ENCODE peak calls at places on chromosomes 4 and X, in five cellular contexts. U, S, W, N and H are unnamed samples.

GRCh38 chrX:130772313-130773140 is 130.5 kb downstream of the ENOX2 start:
- DNase-seq in U (peak), S (peak), W (no peak), N (no peak), H (no peak)

GRCh38 chr4:80035336-80035735 is 37.7 kb downstream of the ANTXR2 start:
- DNase-seq in U (no peak), S (no peak), W (peak), N (no peak), H (no peak)

GRCh38 chr4:184416913-184417734 is 57.2 kb downstream of the IRF2 start:
- DNase-seq in U (no peak), S (no peak), W (no peak), N (peak), H (no peak)

GRCh38 chrX:152806035-152806434 is 24.5 kb downstream of the CETN2 start:
- DNase-seq in U (no peak), S (no peak), W (no peak), N (no peak), H (no peak)

GRCh38 chr4:185902654-185903053 is 90.7 kb upstream of the SORBS2 start:
- DNase-seq in U (no peak), S (no peak), W (no peak), N (no peak), H (no peak)

GRCh38 chr4:77636902-77637301 is 31.3 kb downstream of the CXCL13 start:
- DNase-seq in U (peak), S (peak), W (no peak), N (no peak), H (no peak)

GRCh38 chr4:6771229-6771671 is 11.3 kb upstream of the KIAA0232 start:
- DNase-seq in U (no peak), S (peak), W (no peak), N (no peak), H (no peak)

GRCh38 chrX:97238632-97239031 is 354.9 kb downstream of the RPA4 start:
- DNase-seq in U (peak), S (no peak), W (no peak), N (no peak), H (no peak)

GRCh38 chr4:172707622-172708021 is 461.0 kb upstream of the GALNT7 start:
- DNase-seq in U (no peak), S (no peak), W (no peak), N (no peak), H (no peak)

GRCh38 chr4:106569151-106570029 is 200.8 kb upstream of the GIMD1 start:
- DNase-seq in U (no peak), S (peak), W (no peak), N (no peak), H (no peak)

GRCh38 chrX:136065044-136065671 is 79.9 kb downstream of the SLC9A6 start:
- DNase-seq in U (no peak), S (peak), W (no peak), N (peak), H (no peak)

GRCh38 chrX:3345281-3346081 is 971 bp downstream of the MXRA5 start:
- DNase-seq in U (no peak), S (peak), W (peak), N (no peak), H (peak)

GRCh38 chr4:244471-244870 is 60.8 kb downstream of the ZNF732 start:
- DNase-seq in U (peak), S (no peak), W (no peak), N (peak), H (peak)

GRCh38 chrX:134324359-134324758 is 87.4 kb downstream of the CCDC160 start:
- DNase-seq in U (no peak), S (no peak), W (no peak), N (no peak), H (no peak)

GRCh38 chr4:80204433-80204832 is 7.1 kb downstream of the PRDM8 start:
- DNase-seq in U (no peak), S (no peak), W (no peak), N (no peak), H (no peak)

GRCh38 chr4:4852591-4853362 is 6.7 kb upstream of the MSX1 start:
- DNase-seq in U (no peak), S (peak), W (peak), N (no peak), H (peak)

GRCh38 chr4:85491527-85491926 is 16.6 kb downstream of the ARHGAP24 start:
- DNase-seq in U (no peak), S (no peak), W (no peak), N (no peak), H (no peak)

GRCh38 chr4:162523171-162523570 is 359.4 kb upstream of the FSTL5 start:
- DNase-seq in U (no peak), S (no peak), W (no peak), N (no peak), H (no peak)